ENCODE peak calls at places on chromosomes 1 and 21, in four cellular contexts. K, R, X and Q are unnamed samples.
A peak's percentile ranks its signal among the peaks of the same experiment; 100 is the strongest.

GRCh38 chr1:154158307-154159125 is 3.6 kb upstream of the NUP210L start:
- DNase-seq in R (no peak), K (no peak), X (no peak), Q (no peak)

GRCh38 chr1:180241716-180242544 is 11.9 kb downstream of the LHX4 start:
- DNase-seq in X (no peak), K (no peak), R (no peak), Q (no peak)

GRCh38 chr1:43349594-43350306 is 9.0 kb upstream of the CDC20 start:
- DNase-seq in K (no peak), R (no peak), X (no peak), Q (peak; percentile 30)

GRCh38 chr1:6234502-6235295 is 1.1 kb downstream of the ICMT start:
- DNase-seq in K (no peak), X (no peak), R (no peak), Q (no peak)

GRCh38 chr1:37147397-37147831 is 113.1 kb upstream of the GRIK3 start:
- DNase-seq in R (no peak), K (no peak), X (no peak), Q (no peak)

GRCh38 chr1:95286479-95286878 is 52.5 kb downstream of the RWDD3 start:
- DNase-seq in K (no peak), R (no peak), X (no peak), Q (no peak)

GRCh38 chr1:100719490-100719889 is at the start of gene VCAM1:
- DNase-seq in K (no peak), X (no peak), R (peak; percentile 17), Q (no peak)

GRCh38 chr1:227729881-227730629 is 5.0 kb downstream of the JMJD4 start:
- DNase-seq in R (peak; percentile 31), K (no peak), X (no peak), Q (no peak)

GRCh38 chr1:44029260-44029910 is 1.9 kb downstream of the SLC6A9 start:
- DNase-seq in R (no peak), K (no peak), X (no peak), Q (no peak)

GRCh38 chr1:214566158-214567104 is 15.0 kb upstream of the PTPN14 start:
- DNase-seq in X (no peak), R (no peak), K (no peak), Q (no peak)

GRCh38 chr1:33281554-33282303 is 25.4 kb downstream of the ZNF362 start:
- DNase-seq in K (no peak), R (no peak), X (peak; percentile 32), Q (no peak)

DNA sequence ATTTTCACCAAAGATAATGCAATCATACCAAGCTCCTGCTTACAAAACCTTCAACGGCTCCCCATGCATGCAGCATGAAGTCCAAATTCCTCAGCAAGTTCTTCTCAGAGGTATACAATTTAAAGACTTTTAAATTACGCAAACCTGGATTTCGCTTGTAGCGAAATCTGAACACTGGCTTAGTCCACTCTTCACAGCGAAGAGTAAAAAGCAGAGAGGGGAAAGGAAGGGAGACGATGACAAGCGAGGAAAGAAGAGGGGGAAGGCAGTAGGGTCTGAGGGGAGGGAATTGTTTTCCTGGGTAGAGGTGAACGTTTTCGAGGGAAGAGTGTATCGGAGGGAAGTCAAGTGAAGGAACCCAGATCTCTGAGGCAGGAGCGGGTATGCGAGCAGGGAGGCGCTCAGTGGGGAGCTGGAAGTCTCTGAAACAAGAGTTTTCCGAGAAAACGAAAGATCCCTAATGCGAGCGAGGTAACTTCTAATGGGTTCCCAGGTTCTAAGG is 791 bp downstream of the TESK2 start:
- DNase-seq in K (no peak), R (no peak), X (no peak), Q (no peak)
- H3K27ac ChIP-seq in K (peak overlapping the region; percentile 76), R (no peak overlapping the region), X (peak overlapping the region; percentile 85), Q (peak overlapping the region; percentile 87)

DNA sequence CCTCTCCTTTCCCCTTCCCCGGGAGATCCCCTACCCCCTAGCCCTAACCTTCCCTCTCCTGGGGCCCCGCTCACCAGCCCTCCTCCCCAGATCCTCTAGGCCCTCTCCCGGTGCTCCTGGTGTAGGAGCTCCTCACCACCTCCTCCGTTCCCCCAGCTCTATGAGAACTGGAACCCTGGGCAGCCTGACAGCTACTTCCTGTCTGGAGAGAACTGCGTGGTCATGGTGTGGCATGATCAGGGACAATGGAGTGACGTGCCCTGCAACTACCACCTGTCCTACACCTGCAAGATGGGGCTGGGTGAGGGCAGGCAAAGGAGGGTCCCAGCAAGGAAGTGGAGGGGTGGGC is 16.0 kb downstream of the BCAN start:
- DNase-seq in K (no peak), X (no peak), R (no peak), Q (no peak)
- H3K36me3 ChIP-seq in K (no peaks in the 10 kb centered on the region), X (no peaks in the 10 kb centered on the region), R (no peaks in the 10 kb centered on the region), Q (no peaks in the 10 kb centered on the region)

DNA sequence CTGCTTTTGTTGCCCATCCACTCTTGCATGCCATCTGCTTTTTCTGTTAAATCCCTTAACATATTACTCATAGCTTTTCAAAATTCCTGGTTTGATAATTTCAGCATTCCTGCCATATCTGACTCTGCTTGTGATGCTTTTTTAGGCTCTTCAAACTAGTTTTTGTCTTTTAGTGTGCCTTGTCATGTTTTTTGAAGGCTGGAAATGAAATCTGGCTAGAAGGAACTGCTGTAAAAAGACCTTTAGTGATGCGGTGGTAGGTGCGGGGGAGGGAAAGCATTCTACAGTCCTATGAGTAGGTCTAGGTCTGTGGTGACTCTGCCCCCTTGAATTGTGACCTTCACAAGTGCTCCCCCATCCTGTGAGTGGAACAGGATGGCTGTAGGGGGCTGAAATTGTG is 15.0 kb upstream of the S100B start:
- DNase-seq in X (no peak), R (no peak), K (no peak), Q (no peak)
- H3K27ac ChIP-seq in X (no peak overlapping the region), R (no peak overlapping the region), K (no peak overlapping the region), Q (no peak overlapping the region)

GRCh38 chr1:196733091-196733970 is 41.3 kb upstream of the CFHR3 start:
- DNase-seq in X (no peak), R (no peak), K (no peak), Q (no peak)

GRCh38 chr1:196732526-196732925 is 42.1 kb upstream of the CFHR3 start:
- DNase-seq in R (no peak), K (no peak), X (no peak), Q (no peak)

GRCh38 chr1:196738730-196739129 is 35.9 kb upstream of the CFHR3 start:
- DNase-seq in X (no peak), R (no peak), K (no peak), Q (no peak)

GRCh38 chr1:196734006-196734405 is 40.6 kb upstream of the CFHR3 start:
- DNase-seq in X (no peak), K (no peak), R (no peak), Q (no peak)

GRCh38 chr1:196734460-196734859 is 40.2 kb upstream of the CFHR3 start:
- DNase-seq in R (no peak), X (no peak), K (no peak), Q (no peak)
- H3K36me3 ChIP-seq in R (peaks cover 45% of the 10 kb centered on the region), X (no peaks in the 10 kb centered on the region), K (no peaks in the 10 kb centered on the region), Q (no peaks in the 10 kb centered on the region)

DNA sequence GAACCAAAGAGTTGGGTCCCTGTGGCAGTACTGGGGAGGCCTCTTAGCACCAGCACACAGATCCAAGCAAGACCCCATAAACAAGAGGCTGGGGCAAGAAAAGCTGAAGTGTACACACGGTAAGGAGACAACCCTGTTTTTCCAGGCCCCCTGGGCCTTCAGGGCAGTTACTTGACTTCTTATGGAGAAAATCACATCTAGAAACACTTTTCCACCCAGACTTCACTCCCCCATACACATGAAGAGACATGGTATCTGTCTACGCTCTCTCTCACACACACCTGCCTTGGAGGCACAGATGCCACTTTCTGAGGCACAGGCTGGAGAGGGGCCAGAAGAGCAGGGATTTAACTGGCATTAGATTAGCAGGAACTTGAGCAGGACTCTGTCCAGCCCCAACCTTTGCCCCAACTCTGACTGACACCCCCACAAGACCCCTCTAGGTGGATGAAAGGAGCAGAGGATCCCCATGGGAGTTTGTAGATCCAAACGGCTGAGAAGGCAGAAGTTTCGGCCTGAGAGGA is 2.2 kb downstream of the CERS2 start:
- DNase-seq in X (no peak), R (no peak), K (peak; percentile 29), Q (no peak)
- H3K27ac ChIP-seq in X (peak overlapping the region; percentile 92), R (no peak overlapping the region), K (peak overlapping the region; percentile 28), Q (peak overlapping the region; percentile 89)

GRCh38 chr21:34859976-34860653 is 189.0 kb downstream of the RUNX1 start:
- DNase-seq in X (no peak), R (no peak), K (no peak), Q (no peak)

GRCh38 chr21:34857874-34858273 is 189.1 kb downstream of the CLIC6 start:
- DNase-seq in K (no peak), R (no peak), X (no peak), Q (no peak)

GRCh38 chr21:34861302-34861701 is 187.8 kb downstream of the RUNX1 start:
- DNase-seq in X (no peak), K (no peak), R (no peak), Q (no peak)

GRCh38 chr21:34857122-34857713 is 188.4 kb downstream of the CLIC6 start:
- DNase-seq in X (no peak), R (no peak), K (no peak), Q (no peak)

DNA sequence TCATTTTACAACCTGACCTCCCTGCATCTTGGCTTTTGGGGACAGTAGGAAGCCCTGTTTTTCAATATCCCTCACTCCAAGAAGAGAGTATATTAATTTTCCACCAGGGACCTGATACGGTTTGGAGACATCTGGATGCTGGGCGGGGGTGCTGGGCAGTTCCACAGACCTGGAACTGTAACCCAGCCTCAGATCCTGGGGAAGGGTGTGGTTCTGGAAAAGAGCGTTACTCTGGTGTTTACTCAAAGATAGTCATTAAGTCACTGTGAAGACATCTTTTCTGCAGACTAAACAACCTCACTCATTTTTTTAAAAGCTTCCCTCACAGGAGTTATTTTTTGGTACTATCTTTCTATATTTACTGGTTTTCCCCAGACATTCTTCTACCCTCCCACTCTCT is 189.8 kb downstream of the CLIC6 start:
- DNase-seq in R (no peak), K (no peak), X (no peak), Q (no peak)
- H3K36me3 ChIP-seq in R (peaks cover 60% of the 10 kb centered on the region), K (no peaks in the 10 kb centered on the region), X (no peaks in the 10 kb centered on the region), Q (no peaks in the 10 kb centered on the region)